ENCODE peak calls at places on chromosomes 4 and X, in nine cellular contexts. One of them, this sample, is unnamed.

GRCh38 chr4:128427832-128428366 is 140.3 kb upstream of the PGRMC2 start:
- DNase-seq in fibroblast of villous mesenchyme: peak; percentile 81
- DNase-seq in IMR-90: peak; percentile 68
- DNase-seq in ovary: no peak
- DNase-seq in sigmoid colon: no peak
- DNase-seq in foreskin fibroblast: peak; percentile 59
- DNase-seq in nephron progenitor cell: no peak
- DNase-seq in AG04450: peak; percentile 50
- DNase-seq in K562: peak; percentile 33
- DNase-seq in this sample: no peak

GRCh38 chr4:36208884-36209473 is 35.3 kb downstream of the ARAP2 start:
- DNase-seq in fibroblast of villous mesenchyme: no peak
- DNase-seq in IMR-90: no peak
- DNase-seq in ovary: no peak
- DNase-seq in sigmoid colon: no peak
- DNase-seq in foreskin fibroblast: no peak
- DNase-seq in nephron progenitor cell: no peak
- DNase-seq in AG04450: no peak
- DNase-seq in K562: no peak
- DNase-seq in this sample: no peak

GRCh38 chrX:65241059-65241721 is 264.9 kb upstream of the ZC4H2 start:
- DNase-seq in fibroblast of villous mesenchyme: no peak
- DNase-seq in IMR-90: no peak
- DNase-seq in ovary: no peak
- DNase-seq in sigmoid colon: no peak
- DNase-seq in foreskin fibroblast: no peak
- DNase-seq in nephron progenitor cell: no peak
- DNase-seq in AG04450: no peak
- DNase-seq in K562: no peak
- DNase-seq in this sample: no peak

GRCh38 chr4:6760865-6761264 is 21.7 kb upstream of the KIAA0232 start:
- DNase-seq in fibroblast of villous mesenchyme: no peak
- DNase-seq in IMR-90: no peak
- DNase-seq in ovary: no peak
- DNase-seq in sigmoid colon: no peak
- DNase-seq in foreskin fibroblast: no peak
- DNase-seq in nephron progenitor cell: no peak
- DNase-seq in AG04450: no peak
- DNase-seq in K562: no peak
- DNase-seq in this sample: no peak

GRCh38 chr4:80678413-80678812 is 342.9 kb downstream of the CFAP299 start:
- DNase-seq in fibroblast of villous mesenchyme: no peak
- DNase-seq in IMR-90: no peak
- DNase-seq in ovary: no peak
- DNase-seq in sigmoid colon: no peak
- DNase-seq in foreskin fibroblast: no peak
- DNase-seq in nephron progenitor cell: no peak
- DNase-seq in AG04450: no peak
- DNase-seq in K562: no peak
- DNase-seq in this sample: no peak

GRCh38 chr4:95547708-95548471 is 883 bp downstream of the UNC5C start:
- DNase-seq in fibroblast of villous mesenchyme: peak; percentile 36
- DNase-seq in IMR-90: no peak
- DNase-seq in ovary: peak; percentile 18
- DNase-seq in sigmoid colon: peak; percentile 65
- DNase-seq in foreskin fibroblast: peak; percentile 0
- DNase-seq in nephron progenitor cell: peak; percentile 42
- DNase-seq in AG04450: no peak
- DNase-seq in K562: no peak
- DNase-seq in this sample: peak; percentile 42

GRCh38 chr4:138494931-138495330 is 252.8 kb upstream of the SLC7A11 start:
- DNase-seq in fibroblast of villous mesenchyme: peak; percentile 12
- DNase-seq in IMR-90: peak; percentile 46
- DNase-seq in ovary: no peak
- DNase-seq in sigmoid colon: no peak
- DNase-seq in foreskin fibroblast: no peak
- DNase-seq in nephron progenitor cell: peak; percentile 2
- DNase-seq in AG04450: no peak
- DNase-seq in K562: no peak
- DNase-seq in this sample: no peak

GRCh38 chrX:332496-332860 is 13.9 kb upstream of the GTPBP6 start:
- DNase-seq in fibroblast of villous mesenchyme: no peak
- DNase-seq in IMR-90: no peak
- DNase-seq in ovary: no peak
- DNase-seq in sigmoid colon: peak; percentile 42
- DNase-seq in foreskin fibroblast: no peak
- DNase-seq in nephron progenitor cell: no peak
- DNase-seq in AG04450: no peak
- DNase-seq in K562: no peak
- DNase-seq in this sample: no peak

GRCh38 chr4:10083861-10084641 is 32.5 kb downstream of the WDR1 start:
- DNase-seq in fibroblast of villous mesenchyme: no peak
- DNase-seq in IMR-90: no peak
- DNase-seq in ovary: no peak
- DNase-seq in sigmoid colon: peak; percentile 63
- DNase-seq in foreskin fibroblast: no peak
- DNase-seq in nephron progenitor cell: no peak
- DNase-seq in AG04450: no peak
- DNase-seq in K562: no peak
- DNase-seq in this sample: peak; percentile 8

GRCh38 chr4:140286503-140286902 is 86.9 kb upstream of the SCOC start:
- DNase-seq in fibroblast of villous mesenchyme: no peak
- DNase-seq in IMR-90: no peak
- DNase-seq in ovary: peak; percentile 68
- DNase-seq in sigmoid colon: no peak
- DNase-seq in foreskin fibroblast: peak; percentile 59
- DNase-seq in nephron progenitor cell: no peak
- DNase-seq in AG04450: no peak
- DNase-seq in K562: no peak
- DNase-seq in this sample: peak; percentile 38

GRCh38 chr4:163535657-163536056 is 41.2 kb downstream of the TMA16 start:
- DNase-seq in fibroblast of villous mesenchyme: no peak
- DNase-seq in IMR-90: no peak
- DNase-seq in ovary: no peak
- DNase-seq in sigmoid colon: no peak
- DNase-seq in foreskin fibroblast: no peak
- DNase-seq in nephron progenitor cell: no peak
- DNase-seq in AG04450: no peak
- DNase-seq in K562: no peak
- DNase-seq in this sample: no peak
- TF ChIP-seq CTCF in fibroblast of villous mesenchyme: no peak
- TF ChIP-seq CTCF in IMR-90: no peak
- TF ChIP-seq CTCF in ovary: no peak
- TF ChIP-seq CTCF in sigmoid colon: no peak
- TF ChIP-seq CTCF in foreskin fibroblast: peak; percentile 4
- TF ChIP-seq CTCF in nephron progenitor cell: no peak
- TF ChIP-seq CTCF in AG04450: peak; percentile 32
- TF ChIP-seq CTCF in K562: no peak
- TF ChIP-seq CTCF in this sample: no peak

GRCh38 chr4:107669068-107669467 is 51.0 kb downstream of the PAPSS1 start:
- DNase-seq in fibroblast of villous mesenchyme: no peak
- DNase-seq in IMR-90: no peak
- DNase-seq in ovary: no peak
- DNase-seq in sigmoid colon: no peak
- DNase-seq in foreskin fibroblast: no peak
- DNase-seq in nephron progenitor cell: no peak
- DNase-seq in AG04450: no peak
- DNase-seq in K562: no peak
- DNase-seq in this sample: no peak

GRCh38 chr4:107665001-107665400 is 55.0 kb downstream of the PAPSS1 start:
- DNase-seq in fibroblast of villous mesenchyme: no peak
- DNase-seq in IMR-90: peak; percentile 17
- DNase-seq in ovary: no peak
- DNase-seq in sigmoid colon: no peak
- DNase-seq in foreskin fibroblast: no peak
- DNase-seq in nephron progenitor cell: no peak
- DNase-seq in AG04450: no peak
- DNase-seq in K562: no peak
- DNase-seq in this sample: no peak

GRCh38 chr4:107666134-107666533 is 53.9 kb downstream of the PAPSS1 start:
- DNase-seq in fibroblast of villous mesenchyme: peak; percentile 64
- DNase-seq in IMR-90: peak; percentile 55
- DNase-seq in ovary: no peak
- DNase-seq in sigmoid colon: no peak
- DNase-seq in foreskin fibroblast: peak; percentile 22
- DNase-seq in nephron progenitor cell: no peak
- DNase-seq in AG04450: peak; percentile 18
- DNase-seq in K562: no peak
- DNase-seq in this sample: no peak
- TF ChIP-seq CTCF in fibroblast of villous mesenchyme: peak; percentile 48
- TF ChIP-seq CTCF in IMR-90: peak; percentile 66
- TF ChIP-seq CTCF in ovary: no peak
- TF ChIP-seq CTCF in sigmoid colon: peak; percentile 45
- TF ChIP-seq CTCF in foreskin fibroblast: peak; percentile 43
- TF ChIP-seq CTCF in nephron progenitor cell: peak; percentile 21
- TF ChIP-seq CTCF in AG04450: peak; percentile 52
- TF ChIP-seq CTCF in K562: no peak
- TF ChIP-seq CTCF in this sample: no peak

GRCh38 chrX:108168961-108169740 is 77.6 kb downstream of the ATG4A start:
- DNase-seq in fibroblast of villous mesenchyme: no peak
- DNase-seq in IMR-90: no peak
- DNase-seq in ovary: no peak
- DNase-seq in sigmoid colon: no peak
- DNase-seq in foreskin fibroblast: no peak
- DNase-seq in nephron progenitor cell: no peak
- DNase-seq in AG04450: no peak
- DNase-seq in K562: no peak
- DNase-seq in this sample: no peak

GRCh38 chrX:108163333-108164082 is 71.9 kb downstream of the ATG4A start:
- DNase-seq in fibroblast of villous mesenchyme: no peak
- DNase-seq in IMR-90: no peak
- DNase-seq in ovary: no peak
- DNase-seq in sigmoid colon: no peak
- DNase-seq in foreskin fibroblast: no peak
- DNase-seq in nephron progenitor cell: no peak
- DNase-seq in AG04450: no peak
- DNase-seq in K562: no peak
- DNase-seq in this sample: no peak

GRCh38 chrX:108167211-108167872 is 75.8 kb downstream of the ATG4A start:
- DNase-seq in fibroblast of villous mesenchyme: peak; percentile 37
- DNase-seq in IMR-90: peak; percentile 29
- DNase-seq in ovary: peak; percentile 12
- DNase-seq in sigmoid colon: no peak
- DNase-seq in foreskin fibroblast: no peak
- DNase-seq in nephron progenitor cell: no peak
- DNase-seq in AG04450: no peak
- DNase-seq in K562: no peak
- DNase-seq in this sample: no peak

GRCh38 chrX:108162265-108162664 is 70.7 kb downstream of the ATG4A start:
- DNase-seq in fibroblast of villous mesenchyme: no peak
- DNase-seq in IMR-90: no peak
- DNase-seq in ovary: no peak
- DNase-seq in sigmoid colon: no peak
- DNase-seq in foreskin fibroblast: no peak
- DNase-seq in nephron progenitor cell: no peak
- DNase-seq in AG04450: no peak
- DNase-seq in K562: no peak
- DNase-seq in this sample: no peak

GRCh38 chrX:108165349-108166111 is 74.0 kb downstream of the ATG4A start:
- DNase-seq in fibroblast of villous mesenchyme: peak; percentile 44
- DNase-seq in IMR-90: peak; percentile 51
- DNase-seq in ovary: peak; percentile 13
- DNase-seq in sigmoid colon: no peak
- DNase-seq in foreskin fibroblast: peak; percentile 33
- DNase-seq in nephron progenitor cell: peak; percentile 20
- DNase-seq in AG04450: peak; percentile 4
- DNase-seq in K562: peak; percentile 26
- DNase-seq in this sample: peak; percentile 25
- TF ChIP-seq CTCF in fibroblast of villous mesenchyme: peak; percentile 59
- TF ChIP-seq CTCF in IMR-90: peak; percentile 49
- TF ChIP-seq CTCF in ovary: no peak
- TF ChIP-seq CTCF in sigmoid colon: no peak
- TF ChIP-seq CTCF in foreskin fibroblast: peak; percentile 47
- TF ChIP-seq CTCF in nephron progenitor cell: peak; percentile 56
- TF ChIP-seq CTCF in AG04450: peak; percentile 60
- TF ChIP-seq CTCF in K562: peak; percentile 48
- TF ChIP-seq CTCF in this sample: peak; percentile 36

GRCh38 chr4:25532579-25532978 is 123.1 kb upstream of the SLC34A2 start:
- DNase-seq in fibroblast of villous mesenchyme: no peak
- DNase-seq in IMR-90: no peak
- DNase-seq in ovary: no peak
- DNase-seq in sigmoid colon: no peak
- DNase-seq in foreskin fibroblast: no peak
- DNase-seq in nephron progenitor cell: no peak
- DNase-seq in AG04450: no peak
- DNase-seq in K562: no peak
- DNase-seq in this sample: no peak
- TF ChIP-seq CTCF in fibroblast of villous mesenchyme: no peak
- TF ChIP-seq CTCF in IMR-90: no peak
- TF ChIP-seq CTCF in ovary: no peak
- TF ChIP-seq CTCF in sigmoid colon: no peak
- TF ChIP-seq CTCF in foreskin fibroblast: no peak
- TF ChIP-seq CTCF in nephron progenitor cell: no peak
- TF ChIP-seq CTCF in AG04450: no peak
- TF ChIP-seq CTCF in K562: no peak
- TF ChIP-seq CTCF in this sample: no peak

DNA sequence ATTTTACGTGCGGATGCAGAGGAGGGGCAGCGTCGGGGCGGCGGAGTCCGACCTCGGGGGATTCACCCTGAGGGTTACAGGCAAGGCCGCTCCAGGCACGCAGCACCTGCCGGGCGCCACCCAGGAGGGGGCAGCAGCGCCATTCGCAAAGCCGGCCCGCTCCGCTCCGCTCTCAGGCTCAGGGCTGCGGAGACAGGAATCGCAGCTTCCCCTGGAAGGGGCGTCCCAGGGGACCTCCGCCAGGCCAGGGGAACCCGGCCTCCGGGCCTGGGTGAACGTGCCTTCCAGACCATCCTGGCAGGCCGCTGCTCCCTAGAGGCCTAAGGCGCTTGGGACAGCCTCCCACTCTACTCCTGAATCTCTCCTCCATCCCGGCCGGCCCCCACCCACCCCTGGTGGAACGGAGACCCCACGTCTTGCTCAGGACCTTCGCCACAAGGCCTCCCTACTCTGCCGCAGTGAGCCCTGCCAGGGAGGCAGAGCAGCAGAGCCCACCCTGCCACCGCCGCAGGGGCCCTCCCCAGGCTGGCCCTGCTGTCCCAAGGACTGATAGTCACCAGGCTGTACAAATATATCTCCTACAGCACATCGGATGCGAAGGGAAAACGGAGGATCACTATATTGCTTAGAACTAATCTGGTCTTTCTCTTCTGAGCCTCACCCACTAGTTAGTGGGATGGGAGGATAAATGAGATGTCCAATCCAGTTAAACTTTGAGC is 114.9 kb downstream of the SMIM20 start:
- DNase-seq in fibroblast of villous mesenchyme: peak; percentile 49
- DNase-seq in IMR-90: peak; percentile 58
- DNase-seq in ovary: peak; percentile 42
- DNase-seq in sigmoid colon: peak; percentile 88
- DNase-seq in foreskin fibroblast: peak; percentile 71
- DNase-seq in nephron progenitor cell: peak; percentile 90
- DNase-seq in AG04450: peak; percentile 23
- DNase-seq in K562: peak; percentile 52
- DNase-seq in this sample: peak; percentile 93
- TF ChIP-seq CTCF in fibroblast of villous mesenchyme: peak; percentile 80
- TF ChIP-seq CTCF in IMR-90: peak; percentile 77
- TF ChIP-seq CTCF in ovary: peak; percentile 36
- TF ChIP-seq CTCF in sigmoid colon: peak; percentile 93
- TF ChIP-seq CTCF in foreskin fibroblast: peak; percentile 83
- TF ChIP-seq CTCF in nephron progenitor cell: peak; percentile 70
- TF ChIP-seq CTCF in AG04450: peak; percentile 88
- TF ChIP-seq CTCF in K562: peak; percentile 84
- TF ChIP-seq CTCF in this sample: peak; percentile 63

GRCh38 chr4:81844717-81845116 is 373.0 kb upstream of the RASGEF1B start:
- DNase-seq in fibroblast of villous mesenchyme: peak; percentile 60
- DNase-seq in IMR-90: peak; percentile 57
- DNase-seq in ovary: peak; percentile 15
- DNase-seq in sigmoid colon: peak; percentile 79
- DNase-seq in foreskin fibroblast: peak; percentile 47
- DNase-seq in nephron progenitor cell: peak; percentile 74
- DNase-seq in AG04450: no peak
- DNase-seq in K562: peak; percentile 57
- DNase-seq in this sample: peak; percentile 62
- TF ChIP-seq CTCF in fibroblast of villous mesenchyme: peak; percentile 58
- TF ChIP-seq CTCF in IMR-90: peak; percentile 76
- TF ChIP-seq CTCF in ovary: peak; percentile 29
- TF ChIP-seq CTCF in sigmoid colon: peak; percentile 73
- TF ChIP-seq CTCF in foreskin fibroblast: peak; percentile 58
- TF ChIP-seq CTCF in nephron progenitor cell: peak; percentile 87
- TF ChIP-seq CTCF in AG04450: peak; percentile 50
- TF ChIP-seq CTCF in K562: peak; percentile 63
- TF ChIP-seq CTCF in this sample: peak; percentile 75

This sample was measured in glutamatergic neuron.